ENCODE peak calls at places on chromosomes 5 and 9, in six cellular contexts. H, J, G, D, P and O are unnamed samples.
A peak's percentile ranks its signal among the peaks of the same experiment; 100 is the strongest.

GRCh38 chr9:2602704-2603116 is 18.9 kb upstream of the VLDLR start:
- DNase-seq in D (no peak), H (peak; percentile 15), J (no peak), P (no peak), G (no peak), O (no peak)

GRCh38 chr5:50766967-50767366 is 100.5 kb downstream of the PARP8 start:
- DNase-seq in J (no peak), D (no peak), G (no peak), P (no peak), H (no peak), O (no peak)

GRCh38 chr9:115004535-115004934 is 74.1 kb upstream of the TNFSF8 start:
- DNase-seq in D (no peak), P (no peak), J (no peak), H (no peak), G (no peak), O (no peak)

GRCh38 chr9:125663127-125663526 is 43.9 kb downstream of the MAPKAP1 start:
- DNase-seq in J (peak; percentile 46), H (no peak), P (no peak), D (peak; percentile 31), G (no peak), O (no peak)

GRCh38 chr5:117089001-117089400 is 514.4 kb upstream of the SEMA6A start:
- DNase-seq in G (no peak), H (no peak), P (no peak), J (no peak), D (no peak), O (no peak)

GRCh38 chr9:113969343-113969742 is 93.2 kb downstream of the ZNF618 start:
- DNase-seq in P (no peak), G (no peak), J (no peak), D (no peak), H (no peak), O (no peak)

GRCh38 chr9:14309403-14309802 is 4.5 kb downstream of the NFIB start:
- DNase-seq in G (no peak), D (no peak), P (no peak), J (no peak), H (no peak), O (no peak)

GRCh38 chr5:138111937-138112336 is 27.3 kb downstream of the NME5 start:
- DNase-seq in H (no peak), J (no peak), G (no peak), D (no peak), P (no peak), O (no peak)

GRCh38 chr9:529721-530120 is 311.8 kb upstream of the DMRT1 start:
- DNase-seq in D (no peak), J (no peak), G (no peak), P (no peak), H (no peak), O (no peak)

GRCh38 chr9:98317134-98317857 is 61.8 kb upstream of the TBC1D2 start:
- DNase-seq in H (no peak), G (no peak), D (no peak), J (no peak), P (no peak), O (no peak)

GRCh38 chr9:37916471-37917314 is 12.8 kb upstream of the SLC25A51 start:
- DNase-seq in H (no peak), G (no peak), D (no peak), P (no peak), J (no peak), O (no peak)

GRCh38 chr5:140360101-140360500 is at the start of gene SLC4A9:
- DNase-seq in P (no peak), D (no peak), H (no peak), J (no peak), G (no peak), O (no peak)

GRCh38 chr5:142441638-142442037 is 116.8 kb upstream of the SPRY4 start:
- DNase-seq in P (no peak), H (peak; percentile 22), G (no peak), J (peak; percentile 30), D (no peak), O (no peak)

GRCh38 chr9:99905833-99906402 is 536 bp upstream of the STX17 start:
- DNase-seq in J (no peak), D (no peak), G (peak; percentile 9), P (peak; percentile 25), H (peak; percentile 13), O (no peak)

GRCh38 chr9:129863059-129863690 is 27.9 kb downstream of the USP20 start:
- DNase-seq in G (no peak), D (no peak), J (peak; percentile 91), P (no peak), H (no peak), O (peak; percentile 58)

GRCh38 chr5:159061186-159061796 is 38.4 kb downstream of the EBF1 start:
- DNase-seq in D (no peak), J (no peak), P (no peak), G (no peak), H (no peak), O (no peak)

GRCh38 chr5:135457424-135458071 is 5.4 kb upstream of the TIFAB start:
- DNase-seq in H (peak; percentile 77), G (peak; percentile 15), P (peak; percentile 71), J (peak; percentile 60), D (peak; percentile 89), O (peak; percentile 16)

GRCh38 chr9:136059321-136059791 is 35.7 kb downstream of the NACC2 start:
- DNase-seq in D (no peak), J (no peak), P (no peak), G (no peak), H (peak; percentile 11), O (no peak)

GRCh38 chr5:142864293-142865260 is 94.4 kb downstream of the ARHGAP26 start:
- DNase-seq in J (peak; percentile 29), D (no peak), P (no peak), H (peak; percentile 51), G (no peak), O (no peak)

GRCh38 chr9:138100711-138101349 is 223.2 kb downstream of the CACNA1B start:
- DNase-seq in D (no peak), G (no peak), J (no peak), P (peak; percentile 9), H (no peak), O (no peak)

GRCh38 chr5:12284604-12285003 is 380.4 kb upstream of the CTNND2 start:
- DNase-seq in H (no peak), G (no peak), D (no peak), J (no peak), P (no peak), O (no peak)

GRCh38 chr5:31048282-31048974 is 145.1 kb upstream of the CDH6 start:
- DNase-seq in H (no peak), J (no peak), G (no peak), D (no peak), P (peak; percentile 48), O (no peak)

GRCh38 chr5:8641796-8642505 is 773.0 kb downstream of the MTRR start:
- DNase-seq in H (no peak), P (no peak), G (no peak), J (no peak), D (no peak), O (no peak)

DNA sequence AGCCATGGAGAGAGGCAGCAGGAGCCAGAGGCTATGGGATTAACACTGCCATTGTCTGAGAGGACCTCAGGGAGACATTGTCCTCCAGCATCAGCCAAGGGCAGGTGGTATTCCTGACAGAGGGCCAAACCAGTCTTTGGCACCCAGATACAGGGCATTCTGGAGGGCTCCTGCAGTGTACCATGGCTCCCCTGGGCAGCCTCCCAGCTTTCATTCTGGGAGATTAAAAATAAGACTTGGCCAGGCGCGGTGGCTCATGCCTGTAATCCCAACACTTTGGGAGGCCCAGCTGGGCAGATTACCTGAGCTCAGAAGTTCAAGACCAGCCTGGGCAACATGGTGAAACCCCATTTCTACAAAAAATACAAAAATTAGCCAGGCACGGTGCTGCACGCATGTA is 4.2 kb downstream of the MTAP start:
- DNase-seq in G (no peak), P (no peak), J (no peak), H (no peak), D (no peak), O (no peak)
- H3K4me1 ChIP-seq in G (peaks cover 1% of the 10 kb centered on the region), P (no peaks in the 10 kb centered on the region), J (peaks cover 34% of the 10 kb centered on the region), H (peaks cover 8% of the 10 kb centered on the region), D (peaks cover 56% of the 10 kb centered on the region), O (peaks cover 8% of the 10 kb centered on the region)

GRCh38 chr5:43680286-43680685 is 77.3 kb downstream of the NNT start:
- DNase-seq in H (no peak), P (no peak), G (no peak), D (no peak), J (no peak), O (no peak)

GRCh38 chr5:43683884-43684471 is 81.0 kb downstream of the NNT start:
- DNase-seq in H (no peak), J (no peak), D (no peak), P (no peak), G (no peak), O (no peak)

GRCh38 chr5:43691275-43691674 is 88.3 kb downstream of the NNT start:
- DNase-seq in H (no peak), D (no peak), J (no peak), P (no peak), G (no peak), O (no peak)

DNA sequence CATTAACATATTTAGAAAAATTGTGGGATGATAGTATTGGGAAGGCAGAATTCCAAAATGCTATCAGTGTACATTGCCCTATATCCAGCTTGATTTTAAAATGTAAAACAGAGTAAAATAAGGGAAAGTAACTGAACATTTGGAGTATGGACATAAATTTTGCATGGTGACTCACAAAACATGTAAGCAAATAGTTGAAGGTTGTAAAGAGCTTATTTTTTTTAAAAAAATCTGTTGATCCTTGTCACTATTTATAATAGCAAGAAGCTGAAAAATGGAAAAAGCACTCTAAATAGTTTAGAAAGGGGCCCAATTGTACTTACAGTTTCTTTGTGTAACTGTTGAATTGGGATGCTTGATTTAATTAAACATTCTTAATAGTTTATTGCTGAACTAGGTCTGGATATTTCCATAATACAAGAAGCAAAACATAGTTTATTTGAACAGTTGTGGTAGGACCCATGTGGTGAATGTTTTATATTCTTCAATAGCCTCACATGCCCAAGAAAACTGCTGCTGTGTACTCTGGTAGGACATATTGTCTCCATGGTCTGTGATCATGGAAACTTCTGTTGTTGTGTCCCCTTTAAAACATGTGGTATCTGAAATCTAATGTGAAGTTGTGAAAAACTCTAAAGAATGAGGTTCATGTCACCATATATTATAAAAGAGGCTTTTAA is 82.4 kb downstream of the NNT start:
- DNase-seq in P (no peak), J (no peak), G (no peak), H (no peak), D (no peak), O (no peak)
- H3K27ac ChIP-seq in P (no peak overlapping the region), J (no peak overlapping the region), G (no peak overlapping the region), H (no peak overlapping the region), D (no peak overlapping the region), O (no peak overlapping the region)

GRCh38 chr5:126857472-126858410 is 80.8 kb downstream of the LMNB1 start:
- DNase-seq in D (no peak), J (no peak), P (no peak), G (no peak), H (peak; percentile 35), O (no peak)
- H3K4me3 ChIP-seq in D (no peak overlapping the region), J (no peak overlapping the region), P (no peak overlapping the region), G (no peak overlapping the region), H (no peak overlapping the region), O (no peak overlapping the region)

DNA sequence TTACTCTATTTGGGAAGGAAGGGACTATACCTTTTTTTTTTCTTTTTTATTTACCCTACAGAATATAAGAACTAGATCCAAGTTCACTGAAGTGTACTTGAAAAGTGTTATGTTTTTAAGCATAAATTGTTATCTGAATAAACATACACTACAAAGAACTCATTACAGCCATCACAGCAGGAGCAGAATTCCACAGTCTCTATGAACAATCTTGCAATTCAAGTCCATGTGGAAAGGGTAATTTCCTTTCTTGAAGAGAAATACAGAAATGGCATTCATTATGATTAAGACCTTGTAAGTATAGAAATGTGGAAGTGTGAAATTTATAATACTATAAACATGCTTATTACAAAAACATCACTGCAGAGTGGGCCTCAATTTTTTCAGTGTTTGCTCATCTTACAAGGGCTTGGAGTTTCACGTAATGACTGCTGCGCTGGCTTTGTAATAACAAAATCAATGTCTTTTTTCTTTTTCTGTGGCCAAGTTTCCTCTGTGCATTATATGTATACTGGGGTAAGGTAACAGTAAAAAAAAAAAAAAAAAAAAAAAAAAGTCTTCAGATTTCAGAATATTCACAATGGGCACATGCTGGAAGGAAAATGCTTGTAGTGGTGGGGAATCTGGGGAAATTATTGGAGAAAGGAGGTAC is 77.1 kb upstream of the GNA14 start:
- DNase-seq in J (no peak), H (no peak), D (no peak), G (no peak), P (no peak), O (no peak)
- H3K4me1 ChIP-seq in J (peaks cover 10% of the 10 kb centered on the region), H (no peaks in the 10 kb centered on the region), D (no peaks in the 10 kb centered on the region), G (no peaks in the 10 kb centered on the region), P (no peaks in the 10 kb centered on the region), O (no peaks in the 10 kb centered on the region)